ENCODE peak calls at places on chromosomes 5 and 9, in seven cellular contexts. P is smooth muscle cell of the brain vasculature; I is stimulated activated CD4-positive, alpha-beta T cell treated with anti-CD3 and anti-CD28 coated beads, Interleukin-1b, Interleukin-23, amount 100 ng/mL, for 48 hours; B is SK-MEL-5; D is MM.1S; E is psoas muscle; V is right lobe of liver. R is an unnamed sample.

GRCh38 chr5:69415584-69415958 is 655 bp downstream of the MARVELD2 start:
- DNase-seq in P (no peak), I (no peak), B (no peak), D (no peak), E (no peak), V (peak), R (no peak)

GRCh38 chr9:33227013-33227398 is 13.0 kb upstream of the SPINK4 start:
- DNase-seq in P (no peak), I (no peak), B (no peak), D (no peak), E (peak), V (peak), R (no peak)

GRCh38 chr5:107074991-107075390 is 595.7 kb downstream of the EFNA5 start:
- DNase-seq in P (no peak), I (no peak), B (no peak), D (no peak), E (no peak), V (no peak), R (no peak)

GRCh38 chr5:72314571-72315172 is 5.4 kb downstream of the MRPS27 start:
- DNase-seq in P (no peak), I (no peak), B (peak), D (no peak), E (no peak), V (no peak), R (no peak)

GRCh38 chr5:6705088-6705487 is 8.1 kb upstream of the TENT4A start:
- DNase-seq in P (no peak), I (no peak), B (no peak), D (no peak), E (no peak), V (no peak), R (no peak)

GRCh38 chr9:93302586-93303257 is 118.8 kb downstream of the WNK2 start:
- DNase-seq in P (no peak), I (peak), B (peak), D (peak), E (peak), V (peak), R (peak)

GRCh38 chr5:163033656-163034055 is 403.7 kb upstream of the CCNG1 start:
- DNase-seq in P (no peak), I (no peak), B (no peak), D (no peak), E (no peak), V (no peak), R (no peak)

GRCh38 chr5:1570975-1571374 is 47.2 kb upstream of the LPCAT1 start:
- DNase-seq in P (no peak), I (no peak), B (no peak), D (no peak), E (no peak), V (no peak), R (no peak)

GRCh38 chr5:38105231-38105570 is 153.2 kb upstream of the EGFLAM start:
- DNase-seq in P (no peak), I (no peak), B (no peak), D (no peak), E (no peak), V (no peak), R (no peak)

GRCh38 chr9:4579011-4579410 is 83.1 kb upstream of the PLPP6 start:
- DNase-seq in P (no peak), I (no peak), B (no peak), D (no peak), E (no peak), V (no peak), R (no peak)

GRCh38 chr5:150670961-150671337 is 9.9 kb downstream of the MYOZ3 start:
- DNase-seq in P (no peak), I (no peak), B (no peak), D (no peak), E (no peak), V (no peak), R (no peak)

GRCh38 chr9:76649894-76650293 is 114.3 kb upstream of the PCA3 start:
- DNase-seq in P (no peak), I (no peak), B (no peak), D (no peak), E (no peak), V (no peak), R (no peak)

GRCh38 chr5:116746668-116747067 is 172.0 kb upstream of the SEMA6A start:
- DNase-seq in P (no peak), I (no peak), B (no peak), D (no peak), E (no peak), V (no peak), R (no peak)

GRCh38 chr9:130478731-130479575 is 34.2 kb downstream of the ASS1 start:
- DNase-seq in P (no peak), I (no peak), B (no peak), D (no peak), E (no peak), V (no peak), R (no peak)

GRCh38 chr9:79670269-79670961 is 98.7 kb downstream of the TLE4 start:
- DNase-seq in P (no peak), I (no peak), B (no peak), D (no peak), E (no peak), V (no peak), R (no peak)

GRCh38 chr5:139655727-139656271 is 7.7 kb downstream of the CXXC5 start:
- DNase-seq in P (no peak), I (no peak), B (no peak), D (no peak), E (peak), V (peak), R (no peak)

GRCh38 chr5:27944471-27944870 is 906.1 kb upstream of the CDH9 start:
- DNase-seq in P (no peak), I (no peak), B (no peak), D (no peak), E (no peak), V (no peak), R (no peak)

GRCh38 chr5:175842947-175843793 is 28.2 kb upstream of the CPLX2 start:
- DNase-seq in P (peak), I (no peak), B (no peak), D (no peak), E (peak), V (no peak), R (no peak)

GRCh38 chr5:151699071-151699901 is 12.6 kb upstream of the SPARC start:
- DNase-seq in P (peak), I (no peak), B (no peak), D (no peak), E (peak), V (no peak), R (no peak)

GRCh38 chr5:124162782-124163532 is 583.5 kb downstream of the ZNF608 start:
- DNase-seq in P (no peak), I (no peak), B (no peak), D (no peak), E (no peak), V (no peak), R (no peak)

GRCh38 chr9:70924905-70925547 is 196.4 kb downstream of the TRPM3 start:
- DNase-seq in P (peak), I (peak), B (peak), D (peak), E (no peak), V (no peak), R (no peak)

GRCh38 chr9:134375011-134375390 is 48.7 kb downstream of the RXRA start:
- DNase-seq in P (peak), I (no peak), B (no peak), D (no peak), E (peak), V (no peak), R (no peak)

GRCh38 chr5:156120777-156121176 is 206.2 kb upstream of the SGCD start:
- DNase-seq in P (no peak), I (no peak), B (no peak), D (no peak), E (no peak), V (no peak), R (no peak)

GRCh38 chr5:179869641-179870402 is 11.2 kb upstream of the MRNIP start:
- DNase-seq in P (no peak), I (no peak), B (no peak), D (no peak), E (no peak), V (no peak), R (no peak)

GRCh38 chr5:38450627-38451371 is 105.6 kb downstream of the LIFR start:
- DNase-seq in P (no peak), I (no peak), B (no peak), D (no peak), E (no peak), V (no peak), R (no peak)

GRCh38 chr5:141677415-141677814 is 4.6 kb downstream of the ARAP3 start:
- DNase-seq in P (no peak), I (no peak), B (peak), D (no peak), E (no peak), V (no peak), R (no peak)

GRCh38 chr5:17890501-17890900 is 256.2 kb downstream of the TAF11L14 start:
- DNase-seq in P (no peak), I (no peak), B (peak), D (no peak), E (no peak), V (no peak), R (no peak)

GRCh38 chr9:71929791-71930440 is 18.5 kb downstream of the C9orf85 start:
- DNase-seq in P (no peak), I (no peak), B (no peak), D (no peak), E (no peak), V (no peak), R (no peak)

GRCh38 chr9:100308965-100309564 is 43.7 kb downstream of the TEX10 start:
- DNase-seq in P (no peak), I (no peak), B (no peak), D (no peak), E (no peak), V (no peak), R (no peak)

GRCh38 chr5:179307931-179308471 is 37.3 kb downstream of the ADAMTS2 start:
- DNase-seq in P (no peak), I (no peak), B (no peak), D (no peak), E (peak), V (peak), R (no peak)

GRCh38 chr9:86406366-86406765 is 52.2 kb upstream of the TUT7 start:
- DNase-seq in P (peak), I (no peak), B (no peak), D (no peak), E (no peak), V (no peak), R (no peak)

R was measured in immature natural killer cell.